ENCODE peak calls at places on chromosomes 11 and 22, in seven cellular contexts. Z, U, J, D, N, P and T are unnamed samples.

GRCh38 chr22:37228106-37229011 is 15.7 kb downstream of the RAC2 start:
- DNase-seq in Z (no peak), U (no peak), J (no peak), D (no peak), N (no peak), P (no peak), T (no peak)

GRCh38 chr22:46069518-46070214 is 80.7 kb upstream of the PPARA start:
- DNase-seq in Z (peak), U (peak), J (peak), D (peak), N (peak), P (no peak), T (peak)

GRCh38 chr11:15707971-15708370 is 593.2 kb downstream of the INSC start:
- DNase-seq in Z (peak), U (peak), J (peak), D (no peak), N (peak), P (no peak), T (peak)

GRCh38 chr11:78583889-78584288 is 9.2 kb upstream of the NARS2 start:
- DNase-seq in Z (no peak), U (no peak), J (no peak), D (no peak), N (peak), P (no peak), T (no peak)

GRCh38 chr11:16511109-16511806 is 154.9 kb upstream of the SOX6 start:
- DNase-seq in Z (no peak), U (no peak), J (no peak), D (peak), N (peak), P (no peak), T (no peak)

GRCh38 chr11:73374130-73374529 is 2.1 kb upstream of the RELT start:
- DNase-seq in Z (no peak), U (no peak), J (no peak), D (no peak), N (no peak), P (no peak), T (no peak)

GRCh38 chr11:105073486-105074200 is 28.5 kb upstream of the CARD16 start:
- DNase-seq in Z (no peak), U (no peak), J (no peak), D (no peak), N (no peak), P (no peak), T (no peak)

GRCh38 chr11:31786996-31787685 is 24.0 kb downstream of the PAX6 start:
- DNase-seq in Z (no peak), U (no peak), J (no peak), D (no peak), N (no peak), P (no peak), T (no peak)

GRCh38 chr11:62370743-62371440 is 33.6 kb downstream of the ASRGL1 start:
- DNase-seq in Z (no peak), U (no peak), J (peak), D (no peak), N (no peak), P (no peak), T (peak)

GRCh38 chr22:44438481-44439131 is 59.4 kb downstream of the RTL6 start:
- DNase-seq in Z (no peak), U (no peak), J (no peak), D (no peak), N (no peak), P (no peak), T (no peak)

GRCh38 chr11:46277313-46277622 is 194 bp upstream of the CREB3L1 start:
- DNase-seq in Z (no peak), U (peak), J (no peak), D (peak), N (peak), P (no peak), T (no peak)

GRCh38 chr11:33773399-33774355 is 643 bp downstream of the FBXO3 start:
- DNase-seq in Z (no peak), U (no peak), J (no peak), D (no peak), N (peak), P (peak), T (no peak)

GRCh38 chr22:21652547-21653545 is 10.7 kb downstream of the SDF2L1 start:
- DNase-seq in Z (no peak), U (no peak), J (no peak), D (no peak), N (no peak), P (no peak), T (no peak)

GRCh38 chr11:124384399-124384798 is at the start of gene OR8B2:
- DNase-seq in Z (no peak), U (no peak), J (no peak), D (no peak), N (no peak), P (no peak), T (no peak)

GRCh38 chr11:19737575-19737974 is 24.9 kb downstream of the NAV2 start:
- DNase-seq in Z (no peak), U (no peak), J (no peak), D (no peak), N (no peak), P (no peak), T (no peak)

GRCh38 chr11:11602011-11602410 is 19.8 kb downstream of the GALNT18 start:
- DNase-seq in Z (no peak), U (no peak), J (no peak), D (no peak), N (no peak), P (no peak), T (no peak)

GRCh38 chr22:36328635-36329216 is 59.0 kb downstream of the MYH9 start:
- DNase-seq in Z (peak), U (peak), J (no peak), D (peak), N (no peak), P (no peak), T (peak)

GRCh38 chr11:36253238-36253637 is 36.0 kb downstream of the COMMD9 start:
- DNase-seq in Z (peak), U (peak), J (no peak), D (no peak), N (no peak), P (no peak), T (no peak)

GRCh38 chr22:33853200-33854097 is 66.8 kb downstream of the LARGE1 start:
- DNase-seq in Z (no peak), U (peak), J (peak), D (peak), N (peak), P (peak), T (peak)

GRCh38 chr11:57394203-57394602 is 3.8 kb upstream of the PRG2 start:
- DNase-seq in Z (no peak), U (no peak), J (no peak), D (no peak), N (peak), P (no peak), T (no peak)

GRCh38 chr11:9459573-9460321 is 1.1 kb upstream of the ZNF143 start:
- DNase-seq in Z (no peak), U (peak), J (no peak), D (peak), N (peak), P (no peak), T (no peak)

GRCh38 chr22:21738966-21739365 is 3.4 kb upstream of the YPEL1 start:
- DNase-seq in Z (no peak), U (no peak), J (no peak), D (no peak), N (no peak), P (no peak), T (no peak)

GRCh38 chr11:75582935-75583709 is 21.1 kb downstream of the SERPINH1 start:
- DNase-seq in Z (peak), U (peak), J (peak), D (peak), N (peak), P (peak), T (peak)

GRCh38 chr11:84720706-84721402 is 906.3 kb downstream of the DLG2 start:
- DNase-seq in Z (no peak), U (peak), J (peak), D (no peak), N (peak), P (no peak), T (peak)

GRCh38 chr11:119794141-119794665 is 65.2 kb upstream of the NECTIN1 start:
- DNase-seq in Z (no peak), U (no peak), J (no peak), D (no peak), N (no peak), P (no peak), T (no peak)